ENCODE peak calls at places on chromosomes 16 and 17, in ten cellular contexts. M is WTC11; I is cardiac fibroblast; K is heart right ventricle; O is CD8-positive, alpha-beta T cell; P is A673; X is astrocyte of the spinal cord; T is AG10803; U is uterus; A is endothelial cell of umbilical vein. H is an unnamed sample.

GRCh38 chr17:64504769-64505319 is 1.2 kb downstream of the DDX5 start:
- DNase-seq in O (no peak), M (no peak), X (no peak), P (peak), I (peak), T (peak), K (peak), A (peak), U (peak), H (no peak)

GRCh38 chr17:61514491-61514890 is 62.3 kb downstream of the TBX4 start:
- DNase-seq in O (no peak), U (no peak), A (no peak), X (no peak), K (no peak), T (no peak), M (no peak), P (no peak), I (no peak), H (no peak)

GRCh38 chr17:417691-418420 is 65.2 kb upstream of the RPH3AL start:
- DNase-seq in M (no peak), U (no peak), X (no peak), I (no peak), A (no peak), O (no peak), T (no peak), P (no peak), K (no peak), H (no peak)

GRCh38 chr17:12395733-12396354 is 269.8 kb upstream of the MYOCD start:
- DNase-seq in O (no peak), I (peak), T (no peak), K (no peak), M (peak), P (peak), X (no peak), A (no peak), U (no peak), H (no peak)

GRCh38 chr17:27944546-27945332 is 51.6 kb upstream of the LYRM9 start:
- DNase-seq in X (no peak), T (no peak), A (no peak), M (no peak), K (no peak), U (no peak), P (no peak), O (no peak), I (no peak), H (no peak)

GRCh38 chr16:20612551-20613470 is 36.6 kb upstream of the ACSM2B start:
- DNase-seq in I (peak), K (no peak), X (no peak), U (peak), P (no peak), A (no peak), M (no peak), O (no peak), T (no peak), H (no peak)

GRCh38 chr16:23505180-23505665 is 5.1 kb downstream of the GGA2 start:
- DNase-seq in P (peak), T (no peak), O (no peak), A (no peak), U (no peak), K (no peak), X (no peak), I (no peak), M (no peak), H (no peak)

GRCh38 chr16:85777583-85778310 is 21.6 kb downstream of the EMC8 start:
- DNase-seq in X (no peak), A (no peak), M (no peak), O (no peak), T (peak), U (no peak), K (no peak), P (no peak), I (no peak), H (no peak)

GRCh38 chr17:3683054-3683511 is 12.9 kb downstream of the P2RX5 start:
- DNase-seq in I (no peak), K (no peak), O (peak), T (no peak), U (no peak), P (peak), A (peak), X (no peak), M (peak), H (no peak)

GRCh38 chr17:51948128-51948527 is 210.4 kb downstream of the CA10 start:
- DNase-seq in X (no peak), P (peak), T (no peak), A (no peak), U (no peak), O (no peak), M (no peak), K (no peak), I (no peak), H (no peak)

GRCh38 chr17:12282056-12282455 is 261.4 kb downstream of the MAP2K4 start:
- DNase-seq in T (peak), X (peak), K (no peak), M (no peak), I (no peak), U (no peak), O (no peak), P (no peak), A (peak), H (no peak)

GRCh38 chr17:77802811-77803220 is 155.7 kb upstream of the TNRC6C start:
- DNase-seq in U (peak), I (peak), P (no peak), M (no peak), X (peak), T (no peak), K (peak), O (no peak), A (no peak), H (peak)

GRCh38 chr16:10086620-10087019 is 95.6 kb downstream of the GRIN2A start:
- DNase-seq in I (no peak), A (no peak), P (no peak), M (no peak), O (no peak), X (no peak), K (peak), T (no peak), U (no peak), H (no peak)

GRCh38 chr17:8162232-8162996 is at the start of gene VAMP2:
- DNase-seq in O (peak), P (peak), U (peak), X (peak), K (peak), M (peak), A (peak), T (peak), I (peak), H (peak)

GRCh38 chr16:11238272-11239202 is 17.5 kb downstream of the SOCS1 start:
- DNase-seq in A (no peak), P (no peak), K (no peak), X (no peak), O (no peak), T (no peak), M (no peak), U (no peak), I (no peak), H (no peak)

GRCh38 chr16:27110524-27110896 is 43.8 kb downstream of the C16orf82 start:
- DNase-seq in X (no peak), P (no peak), A (no peak), I (no peak), U (no peak), T (no peak), M (no peak), K (no peak), O (no peak), H (no peak)

GRCh38 chr16:85072947-85073346 is 39.3 kb downstream of the CIBAR2 start:
- DNase-seq in A (no peak), T (peak), X (peak), M (no peak), P (no peak), O (no peak), I (peak), K (peak), U (peak), H (no peak)

GRCh38 chr17:5584971-5585794 is 874 bp upstream of the NLRP1 start:
- DNase-seq in A (no peak), P (no peak), T (peak), X (peak), U (no peak), O (no peak), I (peak), M (no peak), K (no peak), H (peak)

GRCh38 chr17:44607836-44608690 is 48.2 kb upstream of the MEIOC start:
- DNase-seq in O (no peak), T (peak), I (peak), A (peak), U (no peak), X (peak), P (no peak), M (peak), K (peak), H (no peak)

GRCh38 chr17:76683011-76683755 is 27.6 kb downstream of the MXRA7 start:
- DNase-seq in M (peak), P (no peak), O (no peak), K (no peak), I (no peak), T (no peak), X (no peak), U (no peak), A (no peak), H (peak)
- TF ChIP-seq CTCF in M (no peak), P (peak), O (no peak), K (peak), I (peak), T (no peak), X (peak), U (no peak), A (peak), H (no peak)

GRCh38 chr17:10117581-10118001 is 80.8 kb downstream of the GAS7 start:
- DNase-seq in A (no peak), X (no peak), U (no peak), P (no peak), K (no peak), M (no peak), O (peak), T (no peak), I (no peak), H (peak)
- TF ChIP-seq CTCF in A (no peak), X (no peak), U (no peak), P (no peak), K (no peak), M (no peak), O (no peak), T (no peak), I (no peak), H (peak)

GRCh38 chr16:75801307-75801706 is 75.0 kb upstream of the CPHXL start:
- DNase-seq in U (no peak), A (no peak), O (no peak), P (no peak), X (peak), T (no peak), K (no peak), M (no peak), I (no peak), H (no peak)
- TF ChIP-seq CTCF in U (no peak), A (no peak), O (no peak), P (peak), X (no peak), T (no peak), K (no peak), M (no peak), I (no peak), H (no peak)

GRCh38 chr17:17784599-17785264 is 52.1 kb downstream of the SREBF1 start:
- DNase-seq in I (no peak), K (no peak), T (no peak), O (peak), P (peak), U (no peak), M (no peak), A (no peak), X (no peak), H (no peak)

GRCh38 chr17:17781591-17782424 is 55.0 kb downstream of the SREBF1 start:
- DNase-seq in U (peak), A (peak), K (peak), M (peak), X (peak), P (peak), O (peak), I (peak), T (peak), H (no peak)

GRCh38 chr17:17783825-17784598 is 52.8 kb downstream of the SREBF1 start:
- DNase-seq in M (peak), T (peak), K (peak), U (peak), P (peak), X (peak), I (peak), O (peak), A (peak), H (no peak)

GRCh38 chr17:17782425-17783120 is 54.2 kb downstream of the SREBF1 start:
- DNase-seq in O (no peak), P (peak), A (no peak), I (no peak), X (peak), K (no peak), U (peak), T (no peak), M (peak), H (no peak)

GRCh38 chr17:17783121-17783824 is 53.5 kb downstream of the SREBF1 start:
- DNase-seq in K (peak), P (peak), X (peak), U (peak), M (peak), T (no peak), A (peak), O (peak), I (peak), H (no peak)
- TF ChIP-seq CTCF in K (no peak), P (peak), X (no peak), U (peak), M (no peak), T (no peak), A (no peak), O (peak), I (no peak), H (peak)

GRCh38 chr16:88784074-88784855 is 755 bp downstream of the PIEZO1 start:
- DNase-seq in K (peak), P (peak), A (peak), O (no peak), M (peak), X (peak), U (peak), I (peak), T (peak), H (no peak)

GRCh38 chr16:88784856-88785105 is 239 bp downstream of the PIEZO1 start:
- DNase-seq in T (no peak), I (no peak), P (no peak), A (no peak), M (no peak), O (no peak), X (no peak), U (no peak), K (no peak), H (no peak)

GRCh38 chr16:88781140-88782077 is 3.6 kb downstream of the PIEZO1 start:
- DNase-seq in M (no peak), X (no peak), O (peak), U (no peak), T (no peak), I (no peak), K (no peak), A (no peak), P (no peak), H (peak)

GRCh38 chr16:88783391-88784073 is 1.5 kb downstream of the PIEZO1 start:
- DNase-seq in T (peak), X (no peak), A (peak), M (no peak), I (peak), K (no peak), P (peak), U (no peak), O (no peak), H (no peak)

DNA sequence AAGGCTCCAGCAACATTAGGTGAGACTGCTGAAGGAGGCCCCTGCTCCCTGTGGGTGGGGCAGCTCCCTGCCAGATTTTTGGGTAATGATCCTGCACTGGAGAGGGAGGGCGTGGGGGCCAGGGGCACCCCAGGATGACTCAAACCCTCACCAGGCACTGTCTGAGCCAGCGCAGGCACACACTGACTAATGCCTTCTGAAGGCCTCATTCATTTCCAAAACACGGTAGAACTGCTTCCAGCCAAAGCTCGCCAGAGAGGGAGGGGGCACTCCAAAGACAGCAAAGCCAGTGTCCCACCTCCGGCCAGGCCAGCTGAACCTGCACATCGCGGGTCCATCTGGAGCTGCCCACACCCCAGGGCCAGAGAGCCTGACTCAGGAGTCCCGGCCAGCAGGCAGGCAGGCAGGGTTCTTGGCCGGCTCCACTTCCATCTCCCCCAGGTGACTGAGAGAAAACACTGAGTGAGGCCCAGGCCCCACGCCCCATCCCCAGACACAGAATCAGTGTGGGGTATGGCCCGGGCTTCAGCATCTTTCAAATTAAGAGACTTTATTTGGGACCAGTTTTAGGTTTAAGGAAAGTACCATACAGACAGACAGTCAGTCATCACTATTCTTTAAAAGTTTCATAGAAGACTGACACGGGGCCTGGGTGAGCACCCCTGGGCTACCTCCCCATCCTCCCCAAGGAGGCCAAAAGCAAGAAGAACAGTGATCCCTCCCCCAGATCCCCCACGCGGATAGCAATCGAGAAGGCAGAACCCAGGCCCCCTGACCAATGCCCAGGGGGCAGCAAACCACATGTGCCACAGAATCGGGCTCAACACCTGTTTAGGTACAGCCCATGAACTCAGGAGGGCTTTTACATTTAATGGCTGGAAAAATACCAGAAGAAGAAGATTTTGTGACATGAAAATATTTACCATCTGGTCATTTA is 2.3 kb downstream of the PIEZO1 start:
- DNase-seq in O (no peak), I (peak), M (no peak), T (peak), U (peak), A (peak), K (no peak), X (peak), P (peak), H (peak)
- TF ChIP-seq CTCF in O (no peak), I (no peak), M (no peak), T (no peak), U (no peak), A (no peak), K (no peak), X (no peak), P (no peak), H (no peak)